ENCODE peak calls at places on chromosomes 5 and 9, in eight cellular contexts. One of them, this sample, is unnamed.

GRCh38 chr5:61319388-61320146 is 12.5 kb upstream of the ZSWIM6 start:
- DNase-seq in heart left ventricle: peak
- DNase-seq in sigmoid colon: no peak
- DNase-seq in glutamatergic neuron: no peak
- DNase-seq in natural killer cell: no peak
- DNase-seq in GM06990: peak
- DNase-seq in uterus: no peak
- DNase-seq in GM20000: peak
- DNase-seq in this sample: no peak

GRCh38 chr5:90109285-90109684 is 300.3 kb downstream of the CETN3 start:
- DNase-seq in heart left ventricle: no peak
- DNase-seq in sigmoid colon: no peak
- DNase-seq in glutamatergic neuron: no peak
- DNase-seq in natural killer cell: no peak
- DNase-seq in GM06990: no peak
- DNase-seq in uterus: no peak
- DNase-seq in GM20000: no peak
- DNase-seq in this sample: no peak

GRCh38 chr9:69308217-69308931 is 16.6 kb upstream of the ENTREP1 start:
- DNase-seq in heart left ventricle: no peak
- DNase-seq in sigmoid colon: no peak
- DNase-seq in glutamatergic neuron: no peak
- DNase-seq in natural killer cell: no peak
- DNase-seq in GM06990: no peak
- DNase-seq in uterus: no peak
- DNase-seq in GM20000: no peak
- DNase-seq in this sample: no peak

GRCh38 chr5:103347729-103348128 is 89.2 kb downstream of the MACIR start:
- DNase-seq in heart left ventricle: no peak
- DNase-seq in sigmoid colon: no peak
- DNase-seq in glutamatergic neuron: no peak
- DNase-seq in natural killer cell: no peak
- DNase-seq in GM06990: no peak
- DNase-seq in uterus: no peak
- DNase-seq in GM20000: no peak
- DNase-seq in this sample: no peak

GRCh38 chr9:137307255-137308101 is 5.4 kb upstream of the NRARP start:
- DNase-seq in heart left ventricle: no peak
- DNase-seq in sigmoid colon: no peak
- DNase-seq in glutamatergic neuron: no peak
- DNase-seq in natural killer cell: no peak
- DNase-seq in GM06990: peak
- DNase-seq in uterus: no peak
- DNase-seq in GM20000: no peak
- DNase-seq in this sample: no peak

GRCh38 chr9:84841915-84842314 is 172.4 kb downstream of the NTRK2 start:
- DNase-seq in heart left ventricle: no peak
- DNase-seq in sigmoid colon: no peak
- DNase-seq in glutamatergic neuron: no peak
- DNase-seq in natural killer cell: no peak
- DNase-seq in GM06990: no peak
- DNase-seq in uterus: no peak
- DNase-seq in GM20000: no peak
- DNase-seq in this sample: no peak

GRCh38 chr5:25754895-25755294 is 1110.1 kb upstream of the CDH10 start:
- DNase-seq in heart left ventricle: no peak
- DNase-seq in sigmoid colon: no peak
- DNase-seq in glutamatergic neuron: no peak
- DNase-seq in natural killer cell: no peak
- DNase-seq in GM06990: no peak
- DNase-seq in uterus: no peak
- DNase-seq in GM20000: no peak
- DNase-seq in this sample: no peak

GRCh38 chr9:116365056-116365471 is 211.5 kb downstream of the PAPPA start:
- DNase-seq in heart left ventricle: peak
- DNase-seq in sigmoid colon: peak
- DNase-seq in glutamatergic neuron: no peak
- DNase-seq in natural killer cell: no peak
- DNase-seq in GM06990: no peak
- DNase-seq in uterus: peak
- DNase-seq in GM20000: no peak
- DNase-seq in this sample: peak

GRCh38 chr5:10133830-10134229 is 115.9 kb downstream of the ATPSCKMT start:
- DNase-seq in heart left ventricle: no peak
- DNase-seq in sigmoid colon: no peak
- DNase-seq in glutamatergic neuron: no peak
- DNase-seq in natural killer cell: no peak
- DNase-seq in GM06990: no peak
- DNase-seq in uterus: no peak
- DNase-seq in GM20000: no peak
- DNase-seq in this sample: peak

GRCh38 chr5:134965271-134965825 is 2.4 kb upstream of the CATSPER3 start:
- DNase-seq in heart left ventricle: no peak
- DNase-seq in sigmoid colon: no peak
- DNase-seq in glutamatergic neuron: no peak
- DNase-seq in natural killer cell: no peak
- DNase-seq in GM06990: no peak
- DNase-seq in uterus: no peak
- DNase-seq in GM20000: no peak
- DNase-seq in this sample: no peak

GRCh38 chr5:114297915-114298314 is 64.0 kb upstream of the KCNN2 start:
- DNase-seq in heart left ventricle: no peak
- DNase-seq in sigmoid colon: no peak
- DNase-seq in glutamatergic neuron: no peak
- DNase-seq in natural killer cell: no peak
- DNase-seq in GM06990: no peak
- DNase-seq in uterus: no peak
- DNase-seq in GM20000: no peak
- DNase-seq in this sample: no peak

GRCh38 chr5:150710165-150710564 is 9.3 kb upstream of the RBM22 start:
- DNase-seq in heart left ventricle: no peak
- DNase-seq in sigmoid colon: no peak
- DNase-seq in glutamatergic neuron: no peak
- DNase-seq in natural killer cell: no peak
- DNase-seq in GM06990: no peak
- DNase-seq in uterus: no peak
- DNase-seq in GM20000: no peak
- DNase-seq in this sample: no peak

DNA sequence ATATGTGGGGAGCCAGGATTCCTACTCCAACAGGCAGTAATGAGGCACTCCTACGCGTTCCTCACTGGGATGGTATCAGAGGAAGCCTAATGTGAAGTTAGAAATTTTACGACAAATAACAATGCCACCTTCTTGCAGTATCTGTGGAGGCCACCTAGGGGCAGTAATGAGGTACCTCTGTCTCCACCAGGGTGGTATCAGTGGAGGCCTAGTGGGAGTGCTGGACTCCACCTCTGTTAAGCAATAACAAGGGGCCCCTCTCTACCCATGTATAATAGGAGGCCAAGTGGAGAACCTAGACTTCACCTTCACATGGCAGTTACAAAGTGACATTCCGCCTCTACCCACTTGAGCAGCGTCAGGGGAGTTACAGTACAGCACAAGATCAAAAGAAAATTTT is 147.9 kb downstream of the PLPPR1 start:
- DNase-seq in heart left ventricle: no peak
- DNase-seq in sigmoid colon: no peak
- DNase-seq in glutamatergic neuron: no peak
- DNase-seq in natural killer cell: no peak
- DNase-seq in GM06990: no peak
- DNase-seq in uterus: no peak
- DNase-seq in GM20000: no peak
- DNase-seq in this sample: no peak
- TF ChIP-seq CTCF in heart left ventricle: no peak
- TF ChIP-seq CTCF in sigmoid colon: no peak
- TF ChIP-seq CTCF in glutamatergic neuron: peak
- TF ChIP-seq CTCF in natural killer cell: no peak
- TF ChIP-seq CTCF in GM06990: peak
- TF ChIP-seq CTCF in uterus: no peak
- TF ChIP-seq CTCF in GM20000: no peak
- TF ChIP-seq CTCF in this sample: no peak

DNA sequence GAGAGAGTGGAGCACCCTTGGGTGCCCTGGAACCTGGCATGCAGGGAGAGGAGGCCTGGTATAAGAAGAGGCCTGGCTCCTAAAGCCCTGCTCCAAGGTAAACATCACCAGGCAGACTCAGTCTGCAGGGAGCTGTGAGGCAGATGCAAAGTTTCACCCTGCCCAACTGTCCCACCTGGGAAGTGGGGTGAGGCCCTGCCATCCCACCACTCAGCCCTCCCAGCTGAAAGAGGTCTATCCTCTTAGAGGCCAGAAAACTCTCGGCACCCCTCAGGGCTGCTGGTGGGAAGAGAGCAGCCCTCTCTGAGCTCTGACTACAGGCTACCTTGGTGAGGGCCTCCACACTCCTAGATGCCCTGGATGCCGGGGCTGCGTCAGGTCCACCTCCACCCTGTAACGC is 206.1 kb downstream of the FSTL4 start:
- DNase-seq in heart left ventricle: no peak
- DNase-seq in sigmoid colon: no peak
- DNase-seq in glutamatergic neuron: no peak
- DNase-seq in natural killer cell: no peak
- DNase-seq in GM06990: no peak
- DNase-seq in uterus: no peak
- DNase-seq in GM20000: no peak
- DNase-seq in this sample: no peak
- TF ChIP-seq CTCF in heart left ventricle: no peak
- TF ChIP-seq CTCF in sigmoid colon: no peak
- TF ChIP-seq CTCF in glutamatergic neuron: no peak
- TF ChIP-seq CTCF in natural killer cell: no peak
- TF ChIP-seq CTCF in GM06990: no peak
- TF ChIP-seq CTCF in uterus: no peak
- TF ChIP-seq CTCF in GM20000: no peak
- TF ChIP-seq CTCF in this sample: no peak

GRCh38 chr5:68258531-68258930 is 43.0 kb downstream of the PIK3R1 start:
- DNase-seq in heart left ventricle: no peak
- DNase-seq in sigmoid colon: no peak
- DNase-seq in glutamatergic neuron: no peak
- DNase-seq in natural killer cell: no peak
- DNase-seq in GM06990: no peak
- DNase-seq in uterus: no peak
- DNase-seq in GM20000: no peak
- DNase-seq in this sample: no peak

GRCh38 chr5:68259696-68260095 is 44.1 kb downstream of the PIK3R1 start:
- DNase-seq in heart left ventricle: no peak
- DNase-seq in sigmoid colon: no peak
- DNase-seq in glutamatergic neuron: no peak
- DNase-seq in natural killer cell: no peak
- DNase-seq in GM06990: no peak
- DNase-seq in uterus: no peak
- DNase-seq in GM20000: no peak
- DNase-seq in this sample: no peak

GRCh38 chr5:68264024-68264956 is 48.7 kb downstream of the PIK3R1 start:
- DNase-seq in heart left ventricle: peak
- DNase-seq in sigmoid colon: no peak
- DNase-seq in glutamatergic neuron: no peak
- DNase-seq in natural killer cell: no peak
- DNase-seq in GM06990: no peak
- DNase-seq in uterus: no peak
- DNase-seq in GM20000: no peak
- DNase-seq in this sample: peak

GRCh38 chr5:68260455-68260854 is 44.9 kb downstream of the PIK3R1 start:
- DNase-seq in heart left ventricle: no peak
- DNase-seq in sigmoid colon: no peak
- DNase-seq in glutamatergic neuron: no peak
- DNase-seq in natural killer cell: no peak
- DNase-seq in GM06990: no peak
- DNase-seq in uterus: no peak
- DNase-seq in GM20000: no peak
- DNase-seq in this sample: no peak

DNA sequence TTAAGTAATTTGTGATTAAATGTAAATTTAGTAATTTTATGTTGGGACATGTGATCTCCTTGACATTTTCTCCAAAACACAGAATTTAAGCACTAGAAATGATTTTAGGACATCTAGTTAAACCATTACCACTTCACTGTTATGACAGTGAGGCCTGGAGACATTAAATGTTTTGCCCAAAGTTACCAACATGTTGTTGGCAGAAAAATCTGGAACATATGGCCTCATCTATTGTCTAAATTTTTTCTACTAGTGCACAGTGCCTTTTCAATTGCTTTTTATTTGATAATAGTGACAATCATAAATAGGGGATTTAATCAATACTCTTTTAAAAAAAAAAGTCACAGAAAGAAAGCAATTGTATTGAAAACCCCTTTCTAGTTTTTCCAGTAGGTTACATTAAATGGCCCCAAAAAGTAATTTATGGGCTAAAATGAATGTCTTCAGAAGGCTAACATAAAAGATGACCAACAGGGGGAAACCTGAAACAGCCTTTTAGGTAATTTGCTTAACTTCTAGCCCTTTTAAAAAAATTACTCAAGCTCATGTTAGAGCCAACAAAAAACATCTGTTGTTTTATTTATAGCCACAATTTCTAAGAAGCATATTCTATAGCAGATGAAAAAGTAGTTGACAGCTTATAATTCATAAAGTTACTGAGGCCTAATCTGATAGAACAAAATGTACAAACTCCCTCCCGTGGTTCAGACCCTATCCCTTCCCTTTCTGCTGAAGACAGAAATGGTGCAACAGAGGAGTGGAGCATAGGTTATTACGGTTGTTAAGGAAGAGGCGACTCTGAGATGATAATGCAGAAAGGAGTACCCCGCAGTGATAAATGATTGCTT is 45.8 kb downstream of the PIK3R1 start:
- DNase-seq in heart left ventricle: no peak
- DNase-seq in sigmoid colon: no peak
- DNase-seq in glutamatergic neuron: no peak
- DNase-seq in natural killer cell: no peak
- DNase-seq in GM06990: no peak
- DNase-seq in uterus: no peak
- DNase-seq in GM20000: no peak
- DNase-seq in this sample: peak
- TF ChIP-seq CTCF in heart left ventricle: peak
- TF ChIP-seq CTCF in sigmoid colon: no peak
- TF ChIP-seq CTCF in glutamatergic neuron: no peak
- TF ChIP-seq CTCF in natural killer cell: no peak
- TF ChIP-seq CTCF in GM06990: peak
- TF ChIP-seq CTCF in uterus: peak
- TF ChIP-seq CTCF in GM20000: peak
- TF ChIP-seq CTCF in this sample: peak

DNA sequence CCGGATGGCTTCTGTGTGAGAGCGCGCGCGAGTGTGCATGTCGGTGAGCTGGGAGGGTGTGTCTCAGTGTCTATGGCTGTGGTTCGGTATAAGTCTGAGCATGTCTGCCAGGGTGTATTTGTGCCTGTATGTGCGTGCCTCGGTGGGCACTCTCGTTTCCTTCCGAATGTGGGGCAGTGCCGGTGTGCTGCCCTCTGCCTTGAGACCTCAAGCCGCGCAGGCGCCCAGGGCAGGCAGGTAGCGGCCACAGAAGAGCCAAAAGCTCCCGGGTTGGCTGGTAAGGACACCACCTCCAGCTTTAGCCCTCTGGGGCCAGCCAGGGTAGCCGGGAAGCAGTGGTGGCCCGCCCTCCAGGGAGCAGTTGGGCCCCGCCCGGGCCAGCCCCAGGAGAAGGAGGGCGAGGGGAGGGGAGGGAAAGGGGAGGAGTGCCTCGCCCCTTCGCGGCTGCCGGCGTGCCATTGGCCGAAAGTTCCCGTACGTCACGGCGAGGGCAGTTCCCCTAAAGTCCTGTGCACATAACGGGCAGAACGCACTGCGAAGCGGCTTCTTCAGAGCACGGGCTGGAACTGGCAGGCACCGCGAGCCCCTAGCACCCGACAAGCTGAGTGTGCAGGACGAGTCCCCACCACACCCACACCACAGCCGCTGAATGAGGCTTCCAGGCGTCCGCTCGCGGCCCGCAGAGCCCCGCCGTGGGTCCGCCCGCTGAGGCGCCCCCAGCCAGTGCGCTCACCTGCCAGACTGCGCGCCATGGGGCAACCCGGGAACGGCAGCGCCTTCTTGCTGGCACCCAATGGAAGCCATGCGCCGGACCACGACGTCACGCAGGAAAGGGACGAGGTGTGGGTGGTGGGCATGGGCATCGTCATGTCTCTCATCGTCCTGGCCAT is at the start of gene ADRB2:
- DNase-seq in heart left ventricle: peak
- DNase-seq in sigmoid colon: peak
- DNase-seq in glutamatergic neuron: peak
- DNase-seq in natural killer cell: peak
- DNase-seq in GM06990: peak
- DNase-seq in uterus: peak
- DNase-seq in GM20000: peak
- DNase-seq in this sample: peak
- TF ChIP-seq CTCF in heart left ventricle: no peak
- TF ChIP-seq CTCF in sigmoid colon: no peak
- TF ChIP-seq CTCF in glutamatergic neuron: no peak
- TF ChIP-seq CTCF in natural killer cell: no peak
- TF ChIP-seq CTCF in GM06990: no peak
- TF ChIP-seq CTCF in uterus: no peak
- TF ChIP-seq CTCF in GM20000: no peak
- TF ChIP-seq CTCF in this sample: no peak

This sample was measured in foreskin fibroblast.